ENCODE peak calls at places on chromosomes 6 and 20, in four cellular contexts. A is CD8-positive, alpha-beta memory T cell; H is ascending aorta; K is aorta. L is an unnamed sample.

GRCh38 chr6:81897793-81898192 is 145.3 kb upstream of the TENT5A start:
- DNase-seq in H (no peak), A (no peak), K (no peak), L (no peak)

GRCh38 chr6:38973178-38974057 is 75.2 kb upstream of the GLP1R start:
- DNase-seq in K (no peak), A (no peak), H (no peak), L (peak; percentile 2)

GRCh38 chr6:156167289-156168076 is 609.7 kb upstream of the ARID1B start:
- DNase-seq in K (no peak), H (no peak), A (no peak), L (no peak)

GRCh38 chr20:46298374-46298773 is 9.9 kb downstream of the CDH22 start:
- DNase-seq in H (no peak), A (no peak), K (no peak), L (no peak)

GRCh38 chr6:113697642-113698410 is 159.3 kb upstream of the MARCKS start:
- DNase-seq in A (no peak), H (no peak), K (no peak), L (no peak)

GRCh38 chr20:32385541-32385940 is 27.4 kb downstream of the ASXL1 start:
- DNase-seq in A (no peak), K (no peak), H (no peak), L (no peak)

GRCh38 chr6:71288228-71289038 is at the start of gene OGFRL1:
- DNase-seq in K (peak; percentile 92), A (peak; percentile 69), H (peak; percentile 33), L (peak; percentile 13)

GRCh38 chr20:37590938-37591490 is 63.3 kb upstream of the BLCAP start:
- DNase-seq in A (no peak), K (peak; percentile 52), H (no peak), L (no peak)

GRCh38 chr6:69022991-69023390 is 387.9 kb downstream of the ADGRB3 start:
- DNase-seq in H (no peak), K (no peak), A (no peak), L (no peak)

GRCh38 chr20:3224681-3225421 is 14.1 kb downstream of the SLC4A11 start:
- DNase-seq in K (no peak), H (no peak), A (no peak), L (no peak)

GRCh38 chr6:166616261-166617226 is 10.5 kb downstream of the RPS6KA2 start:
- DNase-seq in H (no peak), A (no peak), K (no peak), L (no peak)

GRCh38 chr6:52407467-52407866 is 12.7 kb upstream of the EFHC1 start:
- DNase-seq in K (no peak), A (no peak), H (no peak), L (no peak)

GRCh38 chr6:23349521-23350147 is 776.4 kb upstream of the NRSN1 start:
- DNase-seq in H (no peak), K (no peak), A (no peak), L (no peak)

GRCh38 chr20:46350201-46350985 is 42.1 kb upstream of the CDH22 start:
- DNase-seq in A (no peak), H (no peak), K (no peak), L (no peak)

GRCh38 chr6:157731221-157731620 is 91.8 kb upstream of the SNX9 start:
- DNase-seq in K (no peak), H (no peak), A (no peak), L (no peak)

GRCh38 chr20:19212524-19213502 is at the start of gene SLC24A3:
- DNase-seq in H (no peak), K (peak; percentile 92), A (no peak), L (no peak)

GRCh38 chr6:52994789-52995078 is 350 bp downstream of the GSTA4 start:
- DNase-seq in H (no peak), A (peak; percentile 7), K (peak; percentile 79), L (no peak)

GRCh38 chr6:20866940-20867630 is 332.8 kb downstream of the CDKAL1 start:
- DNase-seq in H (no peak), A (no peak), K (no peak), L (no peak)